ENCODE peak calls at places on chromosomes 16 and 17, in four cellular contexts. I is HepG2, W is K562, A is SK-N-SH. Z is an unnamed sample.

GRCh38 chr17:78341559-78342437 is 18.1 kb downstream of the SOCS3 start:
- DNase-seq in I (no peak), A (peak), W (peak), Z (no peak)

GRCh38 chr17:82281502-82282238 is 8.2 kb upstream of the CSNK1D start:
- DNase-seq in I (no peak), W (no peak), A (no peak), Z (peak)

GRCh38 chr16:14350081-14350480 is 279.0 kb downstream of the MRTFB start:
- DNase-seq in W (no peak), A (no peak), I (no peak), Z (no peak)

GRCh38 chr17:39872700-39873099 is 4.7 kb downstream of the ZPBP2 start:
- DNase-seq in A (no peak), I (peak), W (no peak), Z (no peak)

GRCh38 chr16:11203111-11203623 is 52.8 kb downstream of the SOCS1 start:
- DNase-seq in I (no peak), W (no peak), A (no peak), Z (no peak)

GRCh38 chr16:22092143-22092933 is at the start of gene VWA3A:
- DNase-seq in A (no peak), W (no peak), I (no peak), Z (no peak)

GRCh38 chr16:51577621-51578303 is 426.7 kb upstream of the SALL1 start:
- DNase-seq in A (no peak), I (no peak), W (no peak), Z (no peak)

GRCh38 chr16:19757762-19758595 is 39.9 kb downstream of the IQCK start:
- DNase-seq in W (no peak), A (no peak), I (peak), Z (no peak)

GRCh38 chr16:15518412-15519351 is 84.3 kb downstream of the BMERB1 start:
- DNase-seq in W (no peak), I (no peak), A (no peak), Z (no peak)

GRCh38 chr16:70395345-70395901 is 43.5 kb downstream of the ST3GAL2 start:
- DNase-seq in I (peak), A (peak), W (peak), Z (no peak)

GRCh38 chr17:67377727-67378443 is 804 bp downstream of the PITPNC1 start:
- DNase-seq in I (no peak), W (peak), A (peak), Z (no peak)

GRCh38 chr16:20868890-20869289 is 31.3 kb downstream of the DCUN1D3 start:
- DNase-seq in I (peak), A (peak), W (no peak), Z (no peak)

GRCh38 chr17:57086069-57086930 is 1.3 kb downstream of the AKAP1 start:
- DNase-seq in W (peak), A (peak), I (peak), Z (no peak)

GRCh38 chr16:12160249-12160648 is 183.7 kb downstream of the SNX29 start:
- DNase-seq in I (no peak), W (no peak), A (no peak), Z (no peak)

GRCh38 chr17:49817993-49818392 is 29.5 kb downstream of the KAT7 start:
- DNase-seq in A (no peak), W (no peak), I (no peak), Z (no peak)

GRCh38 chr17:8885968-8886674 is 18.6 kb upstream of the PIK3R6 start:
- DNase-seq in A (no peak), W (peak), I (no peak), Z (peak)

GRCh38 chr16:80120899-80121521 is 419.8 kb upstream of the DYNLRB2 start:
- DNase-seq in W (no peak), I (no peak), A (peak), Z (no peak)

GRCh38 chr17:28725660-28726395 is at the start of gene TLCD1:
- DNase-seq in W (peak), A (peak), I (peak), Z (no peak)

GRCh38 chr17:60134396-60135159 is 15.2 kb upstream of the CA4 start:
- DNase-seq in W (peak), I (no peak), A (peak), Z (no peak)

GRCh38 chr16:89793955-89794354 is 22.5 kb downstream of the FANCA start:
- DNase-seq in I (no peak), A (no peak), W (no peak), Z (no peak)

GRCh38 chr16:65410801-65411200 is 288.9 kb upstream of the CDH11 start:
- DNase-seq in I (no peak), W (no peak), A (no peak), Z (no peak)

GRCh38 chr17:17191961-17192381 is 14.2 kb downstream of the PLD6 start:
- DNase-seq in I (no peak), A (no peak), W (no peak), Z (no peak)

GRCh38 chr16:72995151-72995881 is 52.6 kb downstream of the ZFHX3 start:
- DNase-seq in A (peak), I (no peak), W (peak), Z (no peak)

GRCh38 chr17:17605083-17605746 is 13.7 kb upstream of the PEMT start:
- DNase-seq in W (no peak), A (no peak), I (peak), Z (no peak)

GRCh38 chr17:10775740-10776333 is 28.1 kb downstream of the TMEM238L start:
- DNase-seq in I (no peak), W (no peak), A (no peak), Z (no peak)

GRCh38 chr16:24848065-24848464 is 2.3 kb downstream of the SLC5A11 start:
- DNase-seq in A (no peak), W (no peak), I (no peak), Z (peak)

GRCh38 chr17:1573932-1574696 is 11.5 kb upstream of the PITPNA start:
- DNase-seq in I (peak), W (peak), A (peak), Z (peak)

GRCh38 chr16:57167951-57168350 is 17.9 kb downstream of the PSME3IP1 start:
- DNase-seq in A (peak), W (no peak), I (peak), Z (peak)

GRCh38 chr17:27544350-27545131 is 86.4 kb upstream of the LGALS9 start:
- DNase-seq in A (no peak), I (no peak), W (peak), Z (no peak)

GRCh38 chr16:58556678-58557077 is 41.4 kb downstream of the SETD6 start:
- DNase-seq in I (no peak), A (no peak), W (no peak), Z (no peak)

DNA sequence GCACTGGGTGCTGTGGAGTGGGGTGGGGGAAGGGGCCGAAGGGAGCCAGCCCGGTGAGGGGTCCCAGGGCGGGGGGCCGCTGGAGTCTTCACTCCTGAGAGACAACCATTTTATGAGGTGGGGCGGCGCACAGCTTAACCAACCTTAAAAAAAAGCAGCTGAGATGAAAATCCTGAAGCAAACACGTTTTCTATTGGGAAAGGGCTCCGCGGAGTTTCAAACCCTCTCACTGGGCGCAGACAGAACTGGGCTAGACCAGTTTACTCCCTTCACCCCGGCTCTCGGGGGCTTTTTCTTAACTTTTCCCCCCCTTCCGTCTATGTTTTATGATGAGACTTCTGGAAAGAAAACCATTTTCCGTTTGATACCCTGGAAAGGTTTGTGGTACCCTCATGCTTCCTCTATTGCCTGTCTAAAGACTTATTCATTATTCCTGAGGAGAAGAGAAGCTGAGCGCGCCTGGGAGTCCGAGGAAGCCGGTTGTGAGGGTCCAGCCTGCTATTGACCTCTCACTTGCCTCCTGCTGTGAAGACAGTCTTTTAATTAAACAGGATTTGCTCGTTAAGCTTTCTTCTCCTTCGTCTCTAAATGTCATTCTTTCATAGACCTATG is 477 bp upstream of the SSH2 start:
- DNase-seq in I (peak), W (peak), A (no peak), Z (no peak)
- TF ChIP-seq ELF1 in I (no peak), W (peak), A (no peak), Z (no peak)

GRCh38 chr16:66605177-66605999 is 884 bp downstream of the CMTM3 start:
- DNase-seq in W (peak), A (peak), I (peak), Z (no peak)
- TF ChIP-seq ELF1 in W (no peak), A (peak), I (no peak), Z (no peak)

GRCh38 chr16:56093055-56093454 is 98.2 kb upstream of the GNAO1 start:
- DNase-seq in I (no peak), W (no peak), A (no peak), Z (no peak)
- TF ChIP-seq ELF1 in I (no peak), W (no peak), A (no peak), Z (no peak)

GRCh38 chr17:55366020-55366481 is 55.6 kb downstream of the MMD start:
- DNase-seq in I (no peak), W (no peak), A (peak), Z (no peak)
- TF ChIP-seq ELF1 in I (no peak), W (no peak), A (no peak), Z (no peak)

DNA sequence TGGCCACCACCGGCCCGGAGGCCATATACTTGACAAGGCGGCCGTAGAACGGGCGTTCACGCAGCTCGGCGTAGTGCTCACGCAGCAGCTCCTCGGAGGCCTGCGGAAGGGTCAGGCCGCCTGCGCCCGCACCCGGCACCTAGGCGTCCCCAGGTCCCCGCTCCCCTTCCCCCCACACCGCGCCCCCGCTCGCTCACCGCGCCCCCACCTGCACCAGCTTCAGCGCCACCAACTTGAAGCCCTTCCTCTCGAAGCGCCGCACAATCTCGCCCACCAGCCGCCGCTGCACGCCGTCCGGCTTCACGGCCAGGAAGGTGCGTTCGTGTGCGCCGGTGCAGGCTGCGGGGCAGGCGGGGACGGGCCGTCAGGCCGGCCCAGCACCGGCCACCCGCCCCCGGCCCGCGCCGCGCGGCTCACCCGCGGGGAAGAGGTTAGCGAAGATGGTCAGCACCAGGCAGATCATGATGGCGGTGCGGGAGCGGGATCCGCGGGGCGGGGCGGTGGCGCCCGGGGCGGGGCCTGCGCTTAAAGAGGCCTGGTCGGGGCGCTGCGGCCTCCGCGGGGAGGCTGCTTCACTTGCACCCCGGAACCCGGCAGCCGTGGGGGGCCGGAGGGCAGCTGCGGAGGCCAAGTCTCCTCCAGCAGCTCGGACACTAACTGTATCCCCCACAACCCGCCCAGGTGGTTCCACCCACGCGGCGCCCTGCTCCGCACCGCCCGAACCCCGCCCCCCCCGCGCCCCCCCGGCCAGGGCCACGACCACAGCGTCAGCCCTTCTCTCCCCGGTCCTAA is at the start of gene NME3:
- DNase-seq in A (peak), W (peak), I (peak), Z (no peak)
- TF ChIP-seq ELF1 in A (no peak), W (no peak), I (no peak), Z (no peak)

DNA sequence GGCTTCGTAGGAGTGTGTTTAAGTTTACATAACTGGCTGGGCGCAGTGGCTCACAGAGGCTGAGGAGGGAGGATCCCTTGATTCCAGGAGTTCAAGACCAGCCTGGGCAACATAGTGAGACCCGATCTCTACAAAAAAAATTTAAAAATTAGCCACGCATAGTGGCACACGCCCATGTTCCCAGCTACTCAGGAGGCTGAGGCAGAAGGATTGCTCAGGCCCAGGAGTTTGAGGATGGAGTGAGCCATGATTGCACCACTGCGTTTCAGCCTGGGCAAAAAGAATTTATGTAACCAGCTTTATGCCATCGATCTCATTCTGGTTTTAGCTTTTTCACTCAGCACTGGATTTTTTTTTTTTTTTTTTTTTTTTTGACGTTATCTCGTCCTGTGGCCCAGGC is 9.1 kb upstream of the CD300E start:
- DNase-seq in I (no peak), A (no peak), W (no peak), Z (no peak)
- TF ChIP-seq ELF1 in I (no peak), A (no peak), W (no peak), Z (no peak)

DNA sequence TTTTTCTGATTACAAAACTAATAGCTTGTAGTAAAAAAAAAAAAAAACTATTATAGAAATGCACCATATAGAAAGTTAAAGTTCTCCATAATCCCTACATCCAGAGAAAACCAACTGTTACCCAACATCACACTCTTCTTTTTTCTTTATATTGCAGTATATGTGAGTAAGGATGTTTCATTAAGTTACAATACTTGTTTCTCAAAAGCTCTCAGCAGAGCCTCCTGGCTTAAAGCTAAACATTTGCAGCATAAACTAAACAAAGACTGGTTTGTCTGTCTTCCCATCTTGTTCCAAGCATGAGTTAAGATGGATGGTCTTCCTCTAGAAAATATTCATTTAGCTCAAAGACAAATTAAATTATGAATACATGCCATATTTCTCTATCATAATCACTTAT is 25.2 kb downstream of the GRB2 start:
- DNase-seq in I (no peak), A (no peak), W (no peak), Z (no peak)
- TF ChIP-seq ELF1 in I (no peak), A (no peak), W (no peak), Z (no peak)

GRCh38 chr17:3735515-3735914 is 11.8 kb downstream of the HASPIN start:
- DNase-seq in I (no peak), A (no peak), W (no peak), Z (no peak)

GRCh38 chr17:3727041-3727440 is 3.3 kb downstream of the HASPIN start:
- DNase-seq in A (no peak), W (no peak), I (no peak), Z (no peak)

GRCh38 chr17:3729881-3730280 is 6.2 kb downstream of the HASPIN start:
- DNase-seq in I (no peak), A (no peak), W (no peak), Z (no peak)

GRCh38 chr17:3732171-3732570 is 8.5 kb downstream of the HASPIN start:
- DNase-seq in W (no peak), A (no peak), I (peak), Z (no peak)

GRCh38 chr17:3730881-3731429 is 7.3 kb downstream of the HASPIN start:
- DNase-seq in W (no peak), I (no peak), A (no peak), Z (no peak)
- TF ChIP-seq ELF1 in W (no peak), I (no peak), A (no peak), Z (no peak)

DNA sequence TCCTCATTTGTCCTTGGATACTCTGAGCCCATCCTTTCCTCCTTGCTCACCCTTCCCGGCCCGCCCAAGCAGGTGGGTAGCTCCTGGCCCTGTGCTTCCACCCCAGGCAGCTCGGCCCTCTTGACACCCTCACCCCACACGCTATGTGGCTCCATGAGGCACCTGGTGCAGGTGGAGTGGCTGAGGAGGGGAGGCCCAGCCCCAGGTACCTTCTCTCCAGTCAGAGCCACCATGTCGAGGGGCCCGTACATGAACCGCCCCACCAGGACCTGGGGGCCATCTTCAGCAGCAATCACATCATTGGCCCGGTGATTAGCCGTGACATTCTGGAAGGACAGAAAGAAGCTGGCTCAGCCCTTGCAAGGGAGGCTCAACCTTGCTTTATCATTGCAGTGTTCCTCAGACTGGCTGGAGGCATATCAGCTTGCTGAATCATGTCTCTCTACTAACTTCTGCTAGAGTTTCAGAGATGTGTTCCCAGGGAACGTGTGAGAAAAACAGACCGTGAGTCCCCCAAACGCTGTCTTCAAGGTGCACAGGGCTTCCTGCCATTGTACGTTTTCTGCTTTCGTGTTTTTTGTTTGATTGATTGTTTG is 20.3 kb downstream of the PIMREG start:
- DNase-seq in A (no peak), W (no peak), I (no peak), Z (no peak)
- TF ChIP-seq ELF1 in A (no peak), W (no peak), I (no peak), Z (no peak)

GRCh38 chr17:44310612-44311376 is 2.4 kb downstream of the RUNDC3A start:
- DNase-seq in W (no peak), A (no peak), I (no peak), Z (no peak)
- TF ChIP-seq ELF1 in W (no peak), A (no peak), I (no peak), Z (no peak)